ENCODE peak calls at places on chromosomes 3 and 15, in eight cellular contexts. B is CD8-positive, alpha-beta T cell; D is cardiac muscle cell; U is GM13977; S is ascending aorta; V is thyroid gland; K is mammary epithelial cell; Y is ovary. F is an unnamed sample.

GRCh38 chr3:59573911-59574310 is 524.1 kb upstream of the CFAP20DC start:
- DNase-seq in B (no peak), D (no peak), U (no peak), S (no peak), V (no peak), K (peak; percentile 92), Y (no peak), F (no peak)

GRCh38 chr15:70258369-70259029 is 160.8 kb upstream of the TLE3 start:
- DNase-seq in B (peak; percentile 36), D (no peak), U (no peak), S (no peak), V (no peak), K (no peak), Y (no peak), F (peak; percentile 74)

GRCh38 chr3:159855599-159856495 is 132.8 kb upstream of the IL12A start:
- DNase-seq in B (no peak), D (no peak), U (no peak), S (no peak), V (no peak), K (no peak), Y (no peak), F (no peak)

GRCh38 chr3:97815149-97815917 is 6.5 kb upstream of the CRYBG3 start:
- DNase-seq in B (peak; percentile 7), D (no peak), U (no peak), S (no peak), V (peak; percentile 66), K (peak; percentile 72), Y (no peak), F (no peak)

GRCh38 chr3:81554348-81554747 is 207.1 kb downstream of the GBE1 start:
- DNase-seq in B (no peak), D (no peak), U (no peak), S (no peak), V (no peak), K (peak; percentile 11), Y (no peak), F (peak; percentile 1)

GRCh38 chr15:60162251-60162650 is 158.1 kb downstream of the FOXB1 start:
- DNase-seq in B (no peak), D (no peak), U (no peak), S (no peak), V (no peak), K (no peak), Y (no peak), F (no peak)

GRCh38 chr3:149277338-149277813 is 55.7 kb upstream of the CP start:
- DNase-seq in B (no peak), D (no peak), U (no peak), S (no peak), V (no peak), K (peak; percentile 78), Y (no peak), F (no peak)

GRCh38 chr15:28024889-28025250 is 74.2 kb downstream of the OCA2 start:
- DNase-seq in B (no peak), D (no peak), U (no peak), S (no peak), V (no peak), K (no peak), Y (no peak), F (no peak)

GRCh38 chr3:192827863-192828594 is 89.6 kb downstream of the MB21D2 start:
- DNase-seq in B (no peak), D (no peak), U (no peak), S (no peak), V (no peak), K (no peak), Y (no peak), F (no peak)

GRCh38 chr3:192827208-192827607 is 90.4 kb downstream of the MB21D2 start:
- DNase-seq in B (no peak), D (no peak), U (no peak), S (no peak), V (no peak), K (peak; percentile 63), Y (no peak), F (no peak)

GRCh38 chr3:192824313-192824712 is 93.3 kb downstream of the MB21D2 start:
- DNase-seq in B (no peak), D (no peak), U (no peak), S (no peak), V (no peak), K (no peak), Y (no peak), F (no peak)

GRCh38 chr3:192825191-192825590 is 92.5 kb downstream of the MB21D2 start:
- DNase-seq in B (no peak), D (no peak), U (no peak), S (no peak), V (no peak), K (no peak), Y (no peak), F (no peak)

GRCh38 chr3:192825657-192826200 is 91.9 kb downstream of the MB21D2 start:
- DNase-seq in B (no peak), D (no peak), U (no peak), S (no peak), V (no peak), K (peak; percentile 60), Y (no peak), F (no peak)
- TF ChIP-seq CTCF in B (no peak), D (peak; percentile 14), U (peak; percentile 4), S (no peak), V (no peak), K (peak; percentile 16), Y (no peak), F (no peak)

GRCh38 chr3:153026026-153026425 is 136.0 kb upstream of the RAP2B start:
- DNase-seq in B (no peak), D (peak; percentile 37), U (peak; percentile 24), S (no peak), V (no peak), K (peak; percentile 21), Y (no peak), F (peak; percentile 24)
- TF ChIP-seq CTCF in B (peak; percentile 79), D (peak; percentile 55), U (peak; percentile 64), S (peak; percentile 3), V (peak; percentile 9), K (peak; percentile 66), Y (no peak), F (peak; percentile 14)

GRCh38 chr15:25542648-25543047 is 103.8 kb upstream of the UBE3A start:
- DNase-seq in B (no peak), D (no peak), U (no peak), S (no peak), V (no peak), K (no peak), Y (no peak), F (no peak)

GRCh38 chr15:25545017-25545416 is 106.2 kb upstream of the UBE3A start:
- DNase-seq in B (no peak), D (no peak), U (no peak), S (no peak), V (no peak), K (peak; percentile 3), Y (no peak), F (no peak)

GRCh38 chr15:25544076-25544475 is 105.3 kb upstream of the UBE3A start:
- DNase-seq in B (no peak), D (no peak), U (no peak), S (no peak), V (no peak), K (no peak), Y (no peak), F (no peak)

GRCh38 chr15:25541228-25541627 is 102.4 kb upstream of the UBE3A start:
- DNase-seq in B (no peak), D (no peak), U (no peak), S (no peak), V (no peak), K (no peak), Y (no peak), F (no peak)

GRCh38 chr15:25543156-25543555 is 104.3 kb upstream of the UBE3A start:
- DNase-seq in B (no peak), D (peak; percentile 64), U (no peak), S (peak; percentile 69), V (peak; percentile 88), K (no peak), Y (peak; percentile 26), F (no peak)
- TF ChIP-seq CTCF in B (no peak), D (no peak), U (no peak), S (no peak), V (no peak), K (no peak), Y (no peak), F (no peak)

GRCh38 chr3:57646723-57647122 is 46.2 kb downstream of the DENND6A start:
- DNase-seq in B (no peak), D (peak; percentile 15), U (peak; percentile 25), S (no peak), V (peak; percentile 50), K (peak; percentile 78), Y (peak; percentile 28), F (no peak)
- TF ChIP-seq CTCF in B (no peak), D (peak; percentile 33), U (peak; percentile 24), S (peak; percentile 2), V (no peak), K (no peak), Y (no peak), F (no peak)

DNA sequence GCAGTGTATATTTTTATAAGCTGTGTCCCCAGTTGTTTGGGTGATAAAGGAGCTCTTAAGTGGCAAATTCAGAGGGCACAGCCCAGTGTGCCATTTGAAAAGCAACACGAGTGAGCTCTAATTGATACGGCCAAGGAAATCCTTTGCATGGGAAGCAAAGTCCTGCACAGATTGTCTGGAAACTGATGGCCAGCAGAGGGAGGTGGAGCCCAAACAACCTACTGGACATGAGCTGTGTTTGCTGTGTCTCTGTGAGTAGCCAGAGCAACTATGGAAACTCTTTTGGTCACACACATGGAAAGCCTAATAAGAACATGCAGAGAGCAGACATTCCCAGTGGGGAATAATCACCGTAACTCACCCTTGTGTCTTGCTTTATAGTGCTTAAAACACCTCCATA is 24.4 kb downstream of the ONECUT1 start:
- DNase-seq in B (no peak), D (peak; percentile 43), U (no peak), S (no peak), V (no peak), K (no peak), Y (no peak), F (no peak)
- TF ChIP-seq CTCF in B (no peak), D (peak; percentile 12), U (no peak), S (no peak), V (no peak), K (peak; percentile 19), Y (no peak), F (no peak)

DNA sequence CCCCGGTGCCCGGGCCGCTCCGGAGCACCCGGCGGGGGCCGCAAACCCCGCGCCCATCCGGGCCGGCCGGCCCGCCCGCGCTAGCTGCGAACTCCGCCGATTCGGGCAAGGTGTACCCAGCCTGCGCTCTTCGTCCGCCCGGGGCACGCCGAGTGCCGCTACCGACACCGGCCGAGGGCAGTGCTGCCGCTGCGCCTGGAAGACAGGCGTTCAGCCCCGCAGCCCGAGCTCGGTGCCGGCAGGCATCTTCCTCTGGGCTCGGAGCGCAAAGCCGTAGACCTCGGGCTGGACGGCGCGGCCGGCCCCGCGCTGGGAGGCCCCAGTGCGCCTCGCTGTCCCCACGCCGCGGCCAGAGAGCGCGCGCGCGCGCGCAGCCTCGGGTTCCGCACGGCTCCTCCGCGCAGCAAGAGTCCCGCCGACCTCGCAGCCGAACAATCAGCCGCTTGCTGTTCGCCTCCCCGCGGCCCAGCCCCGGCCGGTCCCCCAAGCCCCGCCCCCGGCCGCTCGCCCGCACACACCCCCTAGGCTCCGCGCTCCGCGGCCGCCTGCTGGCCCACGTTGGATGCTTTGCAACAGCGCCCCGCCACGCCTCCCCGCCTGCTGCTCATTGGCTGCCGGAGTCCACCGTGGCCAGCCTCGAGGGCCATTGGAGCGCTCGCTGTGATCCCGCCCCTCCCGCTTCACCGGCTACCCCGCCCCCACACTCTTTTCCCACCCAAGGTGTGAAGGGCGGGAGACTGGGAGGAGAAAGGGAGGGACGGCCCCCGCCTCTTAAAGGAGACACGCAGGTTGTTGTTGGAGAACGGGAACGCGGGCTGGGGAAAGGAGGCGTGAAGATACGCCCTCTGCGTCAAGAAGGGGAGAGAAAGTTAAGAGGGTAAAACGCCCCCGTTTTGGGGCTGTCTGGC is at the start of gene LRIG1:
- DNase-seq in B (peak; percentile 96), D (peak; percentile 99), U (peak; percentile 96), S (peak; percentile 99), V (peak; percentile 100), K (peak; percentile 97), Y (peak; percentile 100), F (peak; percentile 96)
- TF ChIP-seq CTCF in B (peak; percentile 54), D (no peak), U (peak; percentile 24), S (peak; percentile 47), V (no peak), K (no peak), Y (peak; percentile 64), F (peak; percentile 29)